ENCODE peak calls at places on chromosomes 6 and 20, in eight cellular contexts. V is right cardiac atrium, T is NCI-H460, X is cardiac muscle cell, Z is DMS79, O is T-cell, B is neural progenitor cell, U is cardiac fibroblast. K is an unnamed sample.

GRCh38 chr6:20846602-20847028 is 312.4 kb downstream of the CDKAL1 start:
- DNase-seq in V (no peak), T (no peak), X (peak), Z (no peak), O (no peak), B (no peak), U (peak), K (no peak)

GRCh38 chr20:44683263-44684046 is 31.7 kb upstream of the CCN5 start:
- DNase-seq in V (no peak), T (peak), X (peak), Z (peak), O (no peak), B (peak), U (peak), K (no peak)

GRCh38 chr6:149924206-149924932 is 1.4 kb upstream of the RAET1G start:
- DNase-seq in V (no peak), T (no peak), X (no peak), Z (no peak), O (no peak), B (no peak), U (no peak), K (no peak)

GRCh38 chr6:170448745-170449144 is 104.4 kb downstream of the PSMB1 start:
- DNase-seq in V (no peak), T (no peak), X (no peak), Z (no peak), O (no peak), B (no peak), U (no peak), K (no peak)

GRCh38 chr6:69918766-69919165 is 52.4 kb downstream of the COL19A1 start:
- DNase-seq in V (no peak), T (no peak), X (no peak), Z (no peak), O (no peak), B (no peak), U (no peak), K (no peak)

GRCh38 chr20:25251558-25251957 is 3.7 kb downstream of the PYGB start:
- DNase-seq in V (no peak), T (no peak), X (no peak), Z (no peak), O (no peak), B (peak), U (peak), K (no peak)

GRCh38 chr6:75205776-75206334 is at the start of gene COL12A1:
- DNase-seq in V (peak), T (no peak), X (peak), Z (peak), O (no peak), B (peak), U (peak), K (no peak)

GRCh38 chr6:135114355-135115145 is 59.9 kb upstream of the HBS1L start:
- DNase-seq in V (no peak), T (no peak), X (no peak), Z (no peak), O (no peak), B (no peak), U (no peak), K (no peak)

GRCh38 chr20:19785173-19785799 is 27.2 kb downstream of the RIN2 start:
- DNase-seq in V (no peak), T (no peak), X (peak), Z (no peak), O (no peak), B (no peak), U (peak), K (no peak)

GRCh38 chr6:136959471-136959891 is 37.4 kb downstream of the SLC35D3 start:
- DNase-seq in V (no peak), T (no peak), X (no peak), Z (peak), O (no peak), B (peak), U (no peak), K (no peak)

GRCh38 chr20:32779500-32780215 is 17.5 kb downstream of the DNMT3B start:
- DNase-seq in V (no peak), T (no peak), X (no peak), Z (no peak), O (no peak), B (peak), U (no peak), K (no peak)

GRCh38 chr6:90500458-90500857 is 86.4 kb downstream of the MAP3K7 start:
- DNase-seq in V (no peak), T (no peak), X (no peak), Z (no peak), O (no peak), B (no peak), U (no peak), K (no peak)

GRCh38 chr6:126824815-126825214 is 293.7 kb upstream of the RSPO3 start:
- DNase-seq in V (no peak), T (no peak), X (no peak), Z (no peak), O (no peak), B (no peak), U (no peak), K (no peak)

GRCh38 chr6:7216941-7217621 is 95.9 kb downstream of the SSR1 start:
- DNase-seq in V (no peak), T (no peak), X (no peak), Z (no peak), O (no peak), B (peak), U (no peak), K (no peak)

GRCh38 chr6:424741-425417 is 33.3 kb downstream of the IRF4 start:
- DNase-seq in V (no peak), T (no peak), X (no peak), Z (no peak), O (no peak), B (no peak), U (no peak), K (no peak)

GRCh38 chr6:81093046-81093445 is 659.4 kb downstream of the TENT5A start:
- DNase-seq in V (no peak), T (no peak), X (peak), Z (no peak), O (no peak), B (no peak), U (peak), K (no peak)